ENCODE peak calls at places on chromosomes 12 and 14, in six cellular contexts. N, Z, J, S, I and T are unnamed samples.

GRCh38 chr12:47730341-47730744 is 5.1 kb upstream of the ENDOU start:
- DNase-seq in N (no peak), Z (no peak), J (no peak), S (no peak), I (no peak), T (no peak)

GRCh38 chr12:128507470-128507869 is 240.5 kb downstream of the TMEM132C start:
- DNase-seq in N (no peak), Z (no peak), J (no peak), S (no peak), I (no peak), T (no peak)

GRCh38 chr12:95723693-95724384 is 66.7 kb downstream of the NTN4 start:
- DNase-seq in N (no peak), Z (no peak), J (no peak), S (peak; percentile 24), I (no peak), T (no peak)

GRCh38 chr12:52913424-52913821 is 8.5 kb upstream of the KRT8 start:
- DNase-seq in N (no peak), Z (no peak), J (no peak), S (no peak), I (no peak), T (no peak)

GRCh38 chr14:73149753-73150152 is 13.4 kb downstream of the PSEN1 start:
- DNase-seq in N (no peak), Z (no peak), J (no peak), S (no peak), I (no peak), T (no peak)

GRCh38 chr12:52442600-52443061 is 8.5 kb upstream of the KRT75 start:
- DNase-seq in N (peak; percentile 34), Z (no peak), J (no peak), S (no peak), I (no peak), T (no peak)

GRCh38 chr12:94815958-94816357 is 165.6 kb upstream of the TMCC3 start:
- DNase-seq in N (no peak), Z (peak; percentile 80), J (no peak), S (no peak), I (no peak), T (no peak)

GRCh38 chr12:47071241-47071852 is 8.1 kb upstream of the PCED1B start:
- DNase-seq in N (no peak), Z (no peak), J (no peak), S (peak; percentile 30), I (no peak), T (no peak)

GRCh38 chr14:100649173-100649519 is 61.9 kb upstream of the BEGAIN start:
- DNase-seq in N (no peak), Z (no peak), J (no peak), S (no peak), I (no peak), T (no peak)

GRCh38 chr14:101726295-101726953 is 35.1 kb upstream of the PPP2R5C start:
- DNase-seq in N (no peak), Z (no peak), J (no peak), S (no peak), I (peak; percentile 54), T (no peak)